ENCODE peak calls at places on chromosomes 4 and X, in nine cellular contexts. L is fibroblast of mammary gland, Y is dorsolateral prefrontal cortex, D is GM06990, Q is GM23338, F is fibroblast of lung, B is astrocyte of the spinal cord, I is BE2C, M is endodermal cell. S is an unnamed sample.

GRCh38 chr4:2958446-2958845 is 4.8 kb downstream of the NOP14 start:
- DNase-seq in L (peak), Y (no peak), D (no peak), Q (no peak), F (peak), B (peak), I (no peak), M (no peak), S (peak)

GRCh38 chr4:126071346-126072333 is 756.9 kb downstream of the FAT4 start:
- DNase-seq in L (peak), Y (peak), D (no peak), Q (no peak), F (peak), B (peak), I (peak), M (no peak), S (peak)

GRCh38 chrX:41457618-41458192 is 10.6 kb downstream of the NYX start:
- DNase-seq in L (no peak), Y (no peak), D (no peak), Q (peak), F (peak), B (no peak), I (no peak), M (peak), S (peak)

GRCh38 chr4:38154681-38155588 is 194.7 kb downstream of the PTTG2 start:
- DNase-seq in L (peak), Y (no peak), D (no peak), Q (no peak), F (peak), B (no peak), I (no peak), M (no peak), S (peak)

GRCh38 chrX:104806346-104806745 is 240.3 kb downstream of the IL1RAPL2 start:
- DNase-seq in L (no peak), Y (no peak), D (no peak), Q (no peak), F (no peak), B (no peak), I (no peak), M (no peak), S (no peak)

GRCh38 chr4:95204873-95205272 is 343.9 kb downstream of the UNC5C start:
- DNase-seq in L (no peak), Y (no peak), D (no peak), Q (peak), F (no peak), B (no peak), I (no peak), M (peak), S (no peak)

GRCh38 chrX:41027388-41027787 is 57.9 kb upstream of the USP9X start:
- DNase-seq in L (peak), Y (no peak), D (no peak), Q (peak), F (peak), B (peak), I (no peak), M (no peak), S (peak)

GRCh38 chr4:106478152-106478551 is 109.6 kb upstream of the GIMD1 start:
- DNase-seq in L (no peak), Y (no peak), D (no peak), Q (no peak), F (no peak), B (no peak), I (no peak), M (no peak), S (no peak)

GRCh38 chr4:148071009-148071408 is 339.1 kb downstream of the ARHGAP10 start:
- DNase-seq in L (no peak), Y (no peak), D (no peak), Q (no peak), F (no peak), B (no peak), I (no peak), M (no peak), S (no peak)

GRCh38 chrX:96889726-96890125 is 6.0 kb downstream of the RPA4 start:
- DNase-seq in L (peak), Y (no peak), D (no peak), Q (peak), F (no peak), B (no peak), I (no peak), M (no peak), S (peak)

GRCh38 chrX:40201486-40201885 is 103.7 kb upstream of the BCOR start:
- DNase-seq in L (no peak), Y (no peak), D (peak), Q (no peak), F (no peak), B (no peak), I (no peak), M (no peak), S (no peak)

GRCh38 chrX:138026211-138026610 is 460.3 kb downstream of the ZIC3 start:
- DNase-seq in L (peak), Y (no peak), D (no peak), Q (peak), F (peak), B (peak), I (no peak), M (no peak), S (no peak)

GRCh38 chr4:2837904-2838496 is 5.6 kb upstream of the ADD1 start:
- DNase-seq in L (peak), Y (peak), D (no peak), Q (no peak), F (peak), B (no peak), I (no peak), M (peak), S (peak)

GRCh38 chr4:187724526-187724925 is 271.0 kb upstream of the ZFP42 start:
- DNase-seq in L (no peak), Y (no peak), D (no peak), Q (no peak), F (no peak), B (no peak), I (no peak), M (no peak), S (no peak)

GRCh38 chr4:77158487-77158861 is 1.5 kb downstream of the CCNG2 start:
- DNase-seq in L (peak), Y (no peak), D (no peak), Q (no peak), F (no peak), B (no peak), I (no peak), M (no peak), S (no peak)

GRCh38 chr4:184833046-184833838 is 7.5 kb upstream of the ACSL1 start:
- DNase-seq in L (no peak), Y (no peak), D (no peak), Q (peak), F (no peak), B (no peak), I (no peak), M (no peak), S (no peak)

GRCh38 chr4:89175611-89176010 is 64.3 kb downstream of the TIGD2 start:
- DNase-seq in L (no peak), Y (no peak), D (no peak), Q (no peak), F (no peak), B (no peak), I (no peak), M (no peak), S (no peak)

GRCh38 chr4:173526724-173527102 is 3.3 kb downstream of the HAND2 start:
- DNase-seq in L (no peak), Y (no peak), D (no peak), Q (peak), F (no peak), B (no peak), I (no peak), M (no peak), S (no peak)

GRCh38 chrX:101260435-101260834 is 30.7 kb downstream of the TAF7L start:
- DNase-seq in L (peak), Y (no peak), D (no peak), Q (peak), F (peak), B (no peak), I (no peak), M (peak), S (peak)

GRCh38 chr4:48944659-48945290 is 38.2 kb upstream of the OCIAD2 start:
- DNase-seq in L (no peak), Y (no peak), D (no peak), Q (peak), F (no peak), B (no peak), I (peak), M (peak), S (no peak)

GRCh38 chr4:16123356-16124084 is 39.7 kb upstream of the PROM1 start:
- DNase-seq in L (no peak), Y (no peak), D (no peak), Q (no peak), F (no peak), B (no peak), I (no peak), M (peak), S (no peak)

GRCh38 chrX:119410027-119410819 is 11.1 kb downstream of the SLC25A43 start:
- DNase-seq in L (peak), Y (no peak), D (no peak), Q (no peak), F (peak), B (peak), I (no peak), M (peak), S (peak)

GRCh38 chr4:31125496-31125895 is 405.3 kb downstream of the PCDH7 start:
- DNase-seq in L (no peak), Y (no peak), D (no peak), Q (no peak), F (no peak), B (no peak), I (no peak), M (no peak), S (no peak)

GRCh38 chrX:97743014-97743413 is 859.3 kb downstream of the RPA4 start:
- DNase-seq in L (peak), Y (no peak), D (no peak), Q (peak), F (no peak), B (no peak), I (peak), M (peak), S (peak)

GRCh38 chr4:138925495-138925894 is 90.1 kb upstream of the NOCT start:
- DNase-seq in L (no peak), Y (no peak), D (no peak), Q (no peak), F (no peak), B (no peak), I (no peak), M (peak), S (no peak)

GRCh38 chrX:23901805-23902204 is 5.9 kb downstream of the APOO start:
- DNase-seq in L (peak), Y (peak), D (peak), Q (peak), F (peak), B (peak), I (peak), M (peak), S (peak)

DNA sequence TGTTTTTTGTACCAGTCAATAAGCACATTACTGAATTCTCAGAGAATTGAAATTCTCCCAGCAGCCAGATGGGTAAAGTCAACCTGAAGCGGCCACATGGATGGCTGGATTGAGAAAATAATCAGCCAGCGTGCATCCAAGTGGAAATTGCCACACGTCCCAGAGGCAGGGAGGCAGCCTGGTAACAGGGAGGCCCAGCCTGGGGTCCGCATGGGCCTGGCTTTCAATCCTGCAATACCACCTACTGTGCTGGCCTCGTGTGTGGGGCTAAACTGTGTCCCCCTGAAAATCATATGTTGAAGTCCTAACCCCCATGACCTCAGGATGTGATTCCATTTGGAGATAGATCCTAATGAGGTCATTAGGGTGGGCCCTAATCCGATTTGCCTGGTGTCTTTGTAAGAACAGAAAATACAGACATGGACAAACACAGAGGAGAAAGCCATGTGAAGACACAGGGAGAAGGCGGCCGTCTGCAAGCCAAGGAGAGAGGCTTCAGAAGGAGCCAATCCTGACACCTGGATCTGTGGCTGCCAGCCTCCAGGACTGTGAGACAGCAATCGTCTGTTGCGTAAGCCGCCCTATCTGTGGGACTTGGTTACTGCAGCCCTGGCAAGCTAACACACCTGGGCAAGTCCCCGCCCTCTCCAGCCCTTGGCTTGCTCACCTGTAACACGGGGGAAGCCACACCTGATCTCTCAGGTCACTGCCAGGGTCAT is 90.3 kb downstream of the JAKMIP1 start:
- DNase-seq in L (no peak), Y (peak), D (no peak), Q (peak), F (no peak), B (no peak), I (peak), M (peak), S (no peak)
- TF ChIP-seq CTCF in L (no peak), Y (peak), D (peak), Q (peak), F (no peak), B (no peak), I (peak), M (peak), S (no peak)

GRCh38 chrX:125205918-125206665 is 113.6 kb upstream of the TEX13C start:
- DNase-seq in L (no peak), Y (peak), D (no peak), Q (peak), F (no peak), B (peak), I (no peak), M (peak), S (no peak)
- H3K4me3 ChIP-seq in L (no peak), Y (peak), D (no peak), Q (peak), F (no peak), B (peak), I (no peak), M (peak), S (no peak)

GRCh38 chr4:181998588-181998987 is 244.6 kb upstream of the TENM3 start:
- DNase-seq in L (no peak), Y (no peak), D (no peak), Q (peak), F (no peak), B (no peak), I (no peak), M (no peak), S (no peak)
- TF ChIP-seq CTCF in L (peak), Y (no peak), D (no peak), Q (peak), F (no peak), B (peak), I (peak), M (peak), S (no peak)

GRCh38 chrX:131783555-131784338 is 239.4 kb upstream of the STK26 start:
- DNase-seq in L (peak), Y (peak), D (peak), Q (no peak), F (no peak), B (peak), I (no peak), M (no peak), S (no peak)
- H3K4me3 ChIP-seq in L (no peak), Y (peak), D (peak), Q (no peak), F (no peak), B (peak), I (no peak), M (no peak), S (no peak)

GRCh38 chr4:25299476-25300203 is 12.9 kb upstream of the ZCCHC4 start:
- DNase-seq in L (no peak), Y (no peak), D (no peak), Q (peak), F (no peak), B (no peak), I (no peak), M (peak), S (no peak)
- TF ChIP-seq CTCF in L (no peak), Y (no peak), D (no peak), Q (no peak), F (no peak), B (no peak), I (no peak), M (no peak), S (no peak)

GRCh38 chr4:177442623-177443155 is 452 bp upstream of the AGA start:
- DNase-seq in L (peak), Y (no peak), D (peak), Q (no peak), F (no peak), B (no peak), I (no peak), M (no peak), S (peak)
- H3K4me3 ChIP-seq in L (peak), Y (peak), D (peak), Q (peak), F (peak), B (peak), I (peak), M (peak), S (peak)

GRCh38 chr4:128665514-128665913 is 144.0 kb upstream of the JADE1 start:
- DNase-seq in L (peak), Y (no peak), D (no peak), Q (no peak), F (no peak), B (no peak), I (no peak), M (no peak), S (no peak)

GRCh38 chr4:128670434-128670999 is 139.0 kb upstream of the JADE1 start:
- DNase-seq in L (no peak), Y (no peak), D (no peak), Q (no peak), F (peak), B (no peak), I (no peak), M (no peak), S (no peak)

GRCh38 chr4:128663325-128663724 is 146.2 kb upstream of the JADE1 start:
- DNase-seq in L (no peak), Y (no peak), D (peak), Q (no peak), F (no peak), B (no peak), I (no peak), M (no peak), S (no peak)

GRCh38 chr4:128668566-128668965 is 140.9 kb upstream of the JADE1 start:
- DNase-seq in L (no peak), Y (no peak), D (no peak), Q (no peak), F (no peak), B (no peak), I (no peak), M (no peak), S (no peak)
- TF ChIP-seq CTCF in L (no peak), Y (no peak), D (no peak), Q (no peak), F (no peak), B (no peak), I (no peak), M (no peak), S (no peak)

GRCh38 chr4:153647975-153648374 is 36.1 kb upstream of the TLR2 start:
- DNase-seq in L (no peak), Y (no peak), D (no peak), Q (no peak), F (no peak), B (no peak), I (no peak), M (no peak), S (no peak)

GRCh38 chr4:153651961-153652784 is 31.9 kb upstream of the TLR2 start:
- DNase-seq in L (peak), Y (peak), D (no peak), Q (no peak), F (no peak), B (peak), I (no peak), M (no peak), S (peak)

GRCh38 chr4:153649572-153649991 is 34.5 kb upstream of the TLR2 start:
- DNase-seq in L (peak), Y (no peak), D (no peak), Q (peak), F (peak), B (peak), I (no peak), M (no peak), S (no peak)

GRCh38 chr4:153655004-153655541 is 29.0 kb upstream of the TLR2 start:
- DNase-seq in L (no peak), Y (no peak), D (no peak), Q (no peak), F (no peak), B (no peak), I (no peak), M (no peak), S (no peak)

GRCh38 chr4:153651041-153651960 is 32.8 kb upstream of the TLR2 start:
- DNase-seq in L (peak), Y (peak), D (no peak), Q (no peak), F (no peak), B (peak), I (no peak), M (no peak), S (peak)
- H3K4me3 ChIP-seq in L (no peak), Y (no peak), D (no peak), Q (no peak), F (no peak), B (no peak), I (no peak), M (no peak), S (no peak)

GRCh38 chr4:1347410-1347864 is 429 bp downstream of the UVSSA start:
- DNase-seq in L (peak), Y (no peak), D (peak), Q (peak), F (peak), B (peak), I (peak), M (peak), S (peak)
- TF ChIP-seq CTCF in L (no peak), Y (no peak), D (no peak), Q (no peak), F (no peak), B (no peak), I (no peak), M (no peak), S (no peak)

DNA sequence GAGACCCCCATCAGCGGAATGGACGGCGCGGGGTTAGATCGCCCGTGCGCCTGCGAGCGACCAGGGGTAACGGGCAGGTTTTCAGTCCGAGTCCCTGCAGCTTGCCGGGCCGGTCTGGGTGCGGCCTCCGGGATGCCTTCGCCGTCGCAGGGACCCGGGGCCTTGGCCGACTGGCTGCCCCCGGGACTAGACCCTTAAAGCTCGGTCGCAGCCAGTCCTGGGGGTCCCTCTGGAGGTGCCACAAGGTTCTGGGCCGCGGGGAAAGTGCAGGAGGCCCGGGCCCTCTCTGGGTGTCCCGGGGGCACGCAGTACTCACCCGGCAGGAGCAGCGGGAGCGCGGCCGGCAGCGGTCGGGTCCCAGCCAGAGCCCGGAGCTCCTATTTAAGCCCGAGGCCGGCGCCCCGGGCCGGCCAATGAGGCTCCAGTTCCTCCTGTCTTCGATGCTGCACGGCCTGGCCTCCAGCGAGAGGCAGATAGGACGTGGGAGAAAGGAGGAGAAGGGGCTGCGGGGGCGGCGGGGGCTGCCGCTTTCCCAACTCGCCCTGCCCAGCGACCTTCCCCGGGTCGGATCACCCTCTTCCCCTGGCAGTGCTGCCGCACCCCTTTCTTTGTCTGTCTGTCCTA is at the start of gene SPON2:
- DNase-seq in L (peak), Y (no peak), D (no peak), Q (peak), F (peak), B (peak), I (no peak), M (peak), S (peak)
- H3K4me3 ChIP-seq in L (peak), Y (peak), D (no peak), Q (peak), F (peak), B (peak), I (no peak), M (no peak), S (peak)

S was measured in cardiac fibroblast.